ENCODE peak calls at places on chromosomes 3 and 15, in eight cellular contexts. V is PC-3, F is GM23248, Z is neural progenitor cell, S is H1, W is sigmoid colon, U is Panc1, Y is heart right ventricle. R is an unnamed sample. For H3K4me1, the result is how much of the 10 kb centered on the place peaks cover.

GRCh38 chr3:107432013-107432515 is 54.8 kb downstream of the CCDC54 start:
- DNase-seq in V (peak), F (peak), Z (peak), S (no peak), W (no peak), U (no peak), Y (no peak), R (no peak)

GRCh38 chr3:125202197-125202596 is 10.4 kb downstream of the SLC12A8 start:
- DNase-seq in V (peak), F (no peak), Z (peak), S (no peak), W (no peak), U (no peak), Y (no peak), R (no peak)

GRCh38 chr15:44729394-44729913 is 6.9 kb upstream of the TRIM69 start:
- DNase-seq in V (no peak), F (no peak), Z (peak), S (no peak), W (no peak), U (no peak), Y (peak), R (no peak)

GRCh38 chr3:149353581-149354184 is 20.2 kb upstream of the TM4SF18 start:
- DNase-seq in V (no peak), F (no peak), Z (no peak), S (no peak), W (no peak), U (no peak), Y (no peak), R (no peak)

GRCh38 chr3:195886181-195887141 is 21.9 kb downstream of the TNK2 start:
- DNase-seq in V (peak), F (peak), Z (no peak), S (no peak), W (peak), U (no peak), Y (peak), R (no peak)

GRCh38 chr15:63971904-63972303 is 74.4 kb downstream of the DAPK2 start:
- DNase-seq in V (no peak), F (no peak), Z (no peak), S (no peak), W (no peak), U (no peak), Y (no peak), R (no peak)

GRCh38 chr15:35657679-35658201 is 111.8 kb upstream of the DPH6 start:
- DNase-seq in V (peak), F (peak), Z (peak), S (no peak), W (no peak), U (no peak), Y (no peak), R (no peak)

GRCh38 chr3:52289747-52290595 is 2.3 kb downstream of the GLYCTK start:
- DNase-seq in V (no peak), F (no peak), Z (no peak), S (no peak), W (peak), U (no peak), Y (no peak), R (no peak)

GRCh38 chr3:115325539-115325938 is 178.5 kb upstream of the ZBTB20 start:
- DNase-seq in V (peak), F (peak), Z (peak), S (peak), W (no peak), U (no peak), Y (no peak), R (no peak)

GRCh38 chr15:84855032-84855645 is 29.3 kb upstream of the SLC28A1 start:
- DNase-seq in V (peak), F (no peak), Z (no peak), S (no peak), W (peak), U (no peak), Y (no peak), R (no peak)

GRCh38 chr3:61561374-61562041 is at the start of gene PTPRG:
- DNase-seq in V (peak), F (peak), Z (peak), S (peak), W (peak), U (no peak), Y (peak), R (peak)

GRCh38 chr3:61562042-61562809 is 855 bp downstream of the PTPRG start:
- DNase-seq in V (no peak), F (peak), Z (peak), S (no peak), W (peak), U (no peak), Y (peak), R (no peak)

GRCh38 chr3:61564405-61565059 is 3.2 kb downstream of the PTPRG start:
- DNase-seq in V (no peak), F (peak), Z (peak), S (peak), W (peak), U (no peak), Y (peak), R (no peak)

GRCh38 chr3:61563614-61564404 is 2.4 kb downstream of the PTPRG start:
- DNase-seq in V (no peak), F (peak), Z (peak), S (peak), W (no peak), U (no peak), Y (peak), R (no peak)

DNA sequence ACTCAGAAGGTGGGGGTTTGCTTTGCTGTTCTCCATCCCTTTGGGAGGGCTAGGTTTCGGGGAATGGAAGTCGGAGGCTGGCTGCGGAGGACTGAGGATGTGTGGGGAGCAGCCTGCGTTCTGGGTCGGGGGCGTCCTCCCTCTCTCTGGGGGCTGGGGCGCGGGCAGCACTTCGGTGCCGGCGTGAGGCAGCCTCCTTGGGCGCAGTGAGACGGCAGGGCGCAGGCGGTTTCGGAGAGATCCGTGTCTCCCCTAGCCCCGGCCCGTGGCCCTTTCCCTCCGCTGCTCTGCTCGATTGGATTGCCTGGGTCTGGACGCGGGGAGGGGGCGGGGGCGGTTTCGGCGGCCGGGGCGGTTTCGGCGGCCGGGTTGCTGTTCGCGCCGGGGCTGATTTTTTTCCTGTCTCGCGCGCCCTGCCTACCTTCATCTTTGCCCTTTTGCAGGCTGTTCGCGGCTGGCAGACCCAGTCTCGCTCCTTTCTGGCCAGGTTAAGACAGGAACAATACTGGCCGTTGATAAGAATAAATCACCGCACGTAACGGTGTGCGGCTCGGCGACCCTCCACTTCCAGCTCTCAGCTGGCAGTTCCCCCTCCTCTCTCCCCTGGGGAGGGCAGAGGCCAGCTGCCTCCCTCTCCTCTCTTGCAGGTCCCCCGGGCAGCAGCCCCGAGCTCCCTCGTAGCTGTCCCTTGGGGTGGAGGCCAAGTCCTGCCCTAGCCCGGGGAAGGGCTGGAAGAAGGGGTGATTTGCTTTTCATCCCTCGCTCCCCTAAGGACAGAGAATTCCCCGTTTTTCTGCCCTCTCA is 1.6 kb downstream of the PTPRG start:
- DNase-seq in V (no peak), F (peak), Z (peak), S (peak), W (peak), U (no peak), Y (peak), R (peak)
- H3K4me1 ChIP-seq in V (under half), F (under half), Z (under half), S (under half), W (under half), U (under half), Y (under half), R (under half)

GRCh38 chr3:3800685-3801509 is 1.7 kb downstream of the LRRN1 start:
- DNase-seq in V (no peak), F (peak), Z (peak), S (peak), W (no peak), U (no peak), Y (peak), R (no peak)
- H3K4me3 ChIP-seq in V (no peak), F (no peak), Z (peak), S (peak), W (no peak), U (peak), Y (peak), R (peak)

GRCh38 chr3:39147374-39147709 is 6.0 kb downstream of the CSRNP1 start:
- DNase-seq in V (no peak), F (no peak), Z (no peak), S (no peak), W (no peak), U (no peak), Y (no peak), R (no peak)

GRCh38 chr3:39144748-39145380 is 8.5 kb downstream of the CSRNP1 start:
- DNase-seq in V (no peak), F (no peak), Z (no peak), S (no peak), W (peak), U (no peak), Y (no peak), R (no peak)

GRCh38 chr3:39146611-39147373 is 6.6 kb downstream of the CSRNP1 start:
- DNase-seq in V (peak), F (peak), Z (no peak), S (no peak), W (peak), U (peak), Y (peak), R (peak)

GRCh38 chr3:39147711-39148115 is 5.7 kb downstream of the CSRNP1 start:
- DNase-seq in V (peak), F (peak), Z (no peak), S (no peak), W (no peak), U (no peak), Y (no peak), R (no peak)

GRCh38 chr3:39146083-39146501 is 7.3 kb downstream of the CSRNP1 start:
- DNase-seq in V (no peak), F (peak), Z (no peak), S (no peak), W (peak), U (no peak), Y (no peak), R (no peak)
- H3K4me1 ChIP-seq in V (half or more), F (half or more), Z (under half), S (under half), W (under half), U (under half), Y (half or more), R (half or more)

GRCh38 chr3:176286456-176287115 is 910.7 kb downstream of the TBL1XR1 start:
- DNase-seq in V (no peak), F (peak), Z (no peak), S (no peak), W (no peak), U (no peak), Y (no peak), R (no peak)
- H3K4me3 ChIP-seq in V (no peak), F (peak), Z (no peak), S (no peak), W (no peak), U (no peak), Y (no peak), R (peak)

GRCh38 chr3:151316267-151316991 is at the start of gene GPR87:
- DNase-seq in V (peak), F (peak), Z (no peak), S (no peak), W (no peak), U (no peak), Y (no peak), R (no peak)
- H3K4me1 ChIP-seq in V (half or more), F (under half), Z (under half), S (under half), W (under half), U (under half), Y (under half), R (under half)

R was measured in ascending aorta.